ENCODE peak calls at places on chromosomes 7 and 10, in four cellular contexts. L is epithelial cell of prostate; C is activated CD8-positive, alpha-beta T cell treated with anti-CD3 and anti-CD28 coated beads for 36 hours; F is naive B cell. I is an unnamed sample.

GRCh38 chr10:129021597-129022304 is 445.3 kb upstream of the MGMT start:
- DNase-seq in F (no peak), C (no peak), L (no peak), I (no peak)

GRCh38 chr7:123242467-123243097 is 42.8 kb upstream of the SLC13A1 start:
- DNase-seq in C (no peak), L (no peak), F (no peak), I (no peak)

GRCh38 chr10:26172126-26172525 is 44.4 kb upstream of the GAD2 start:
- DNase-seq in F (no peak), C (no peak), L (no peak), I (no peak)

GRCh38 chr7:118080947-118081346 is 103.0 kb upstream of the LSM8 start:
- DNase-seq in F (no peak), C (peak; percentile 77), L (peak; percentile 96), I (peak; percentile 85)

GRCh38 chr10:46251857-46252847 is 34.6 kb upstream of the ANTXRL start:
- DNase-seq in L (no peak), C (no peak), F (no peak), I (no peak)

GRCh38 chr10:80414126-80414898 is 6.0 kb downstream of the PRXL2A start:
- DNase-seq in F (no peak), L (no peak), C (no peak), I (no peak)

GRCh38 chr7:117816727-117817126 is 56.5 kb downstream of the CTTNBP2 start:
- DNase-seq in F (no peak), C (no peak), L (no peak), I (no peak)

GRCh38 chr10:13613519-13613918 is 26.8 kb downstream of the PRPF18 start:
- DNase-seq in C (no peak), L (no peak), F (no peak), I (no peak)

I was measured in keratinocyte.